ENCODE peak calls at places on chromosomes 16 and 17, in five cellular contexts. One of them, this sample, is unnamed.

GRCh38 chr17:50772251-50772650 is 4.9 kb upstream of the ANKRD40CL start:
- DNase-seq in tibial artery: no peak
- DNase-seq in spleen: peak; percentile 81
- DNase-seq in A673: no peak
- DNase-seq in HCT116: no peak
- DNase-seq in this sample: no peak

GRCh38 chr16:83307206-83307990 is 500.4 kb upstream of the HSBP1 start:
- DNase-seq in A673: no peak
- DNase-seq in spleen: no peak
- DNase-seq in HCT116: no peak
- DNase-seq in tibial artery: no peak
- DNase-seq in this sample: no peak

GRCh38 chr16:73354426-73354825 is 306.5 kb upstream of the ZFHX3 start:
- DNase-seq in tibial artery: no peak
- DNase-seq in spleen: no peak
- DNase-seq in HCT116: no peak
- DNase-seq in A673: no peak
- DNase-seq in this sample: no peak

GRCh38 chr17:66466933-66467367 is 164.5 kb downstream of the PRKCA start:
- DNase-seq in spleen: no peak
- DNase-seq in tibial artery: no peak
- DNase-seq in A673: peak; percentile 89
- DNase-seq in HCT116: peak; percentile 92
- DNase-seq in this sample: no peak

GRCh38 chr17:38867179-38867994 is 2.5 kb upstream of the LASP1 start:
- DNase-seq in spleen: no peak
- DNase-seq in HCT116: no peak
- DNase-seq in A673: peak; percentile 77
- DNase-seq in tibial artery: peak; percentile 65
- DNase-seq in this sample: no peak

GRCh38 chr17:29251969-29252866 is 5.6 kb downstream of the CRYBA1 start:
- DNase-seq in A673: peak; percentile 59
- DNase-seq in tibial artery: no peak
- DNase-seq in HCT116: no peak
- DNase-seq in spleen: no peak
- DNase-seq in this sample: no peak

GRCh38 chr17:7889166-7889584 is 586 bp downstream of the CHD3 start:
- DNase-seq in tibial artery: peak; percentile 97
- DNase-seq in HCT116: peak; percentile 74
- DNase-seq in A673: peak; percentile 89
- DNase-seq in spleen: peak; percentile 94
- DNase-seq in this sample: no peak

GRCh38 chr16:68995011-68995504 is 110.4 kb upstream of the HAS3 start:
- DNase-seq in HCT116: peak; percentile 80
- DNase-seq in tibial artery: no peak
- DNase-seq in A673: peak; percentile 70
- DNase-seq in spleen: no peak
- DNase-seq in this sample: no peak

GRCh38 chr17:876272-876671 is 94.1 kb downstream of the MRM3 start:
- DNase-seq in spleen: no peak
- DNase-seq in tibial artery: no peak
- DNase-seq in HCT116: no peak
- DNase-seq in A673: no peak
- DNase-seq in this sample: peak; percentile 56

GRCh38 chr17:82436601-82437324 is 13.8 kb downstream of the CYBC1 start:
- DNase-seq in HCT116: no peak
- DNase-seq in A673: no peak
- DNase-seq in spleen: peak; percentile 74
- DNase-seq in tibial artery: no peak
- DNase-seq in this sample: no peak

GRCh38 chr16:58492735-58493134 is 7.2 kb upstream of the NDRG4 start:
- DNase-seq in A673: no peak
- DNase-seq in spleen: peak; percentile 31
- DNase-seq in tibial artery: no peak
- DNase-seq in HCT116: no peak
- DNase-seq in this sample: no peak

GRCh38 chr16:4949986-4950385 is 8.1 kb upstream of the SEC14L5 start:
- DNase-seq in HCT116: no peak
- DNase-seq in spleen: no peak
- DNase-seq in A673: no peak
- DNase-seq in tibial artery: no peak
- DNase-seq in this sample: no peak

GRCh38 chr16:1645914-1646525 is 32.1 kb upstream of the JPT2 start:
- DNase-seq in HCT116: no peak
- DNase-seq in spleen: no peak
- DNase-seq in tibial artery: no peak
- DNase-seq in A673: peak; percentile 25
- DNase-seq in this sample: no peak

GRCh38 chr16:53654946-53655345 is 48.7 kb downstream of the RPGRIP1L start:
- DNase-seq in tibial artery: no peak
- DNase-seq in spleen: no peak
- DNase-seq in HCT116: no peak
- DNase-seq in A673: no peak
- DNase-seq in this sample: no peak

GRCh38 chr17:40751065-40751464 is 4.1 kb downstream of the KRT25 start:
- DNase-seq in tibial artery: no peak
- DNase-seq in A673: no peak
- DNase-seq in HCT116: no peak
- DNase-seq in spleen: no peak
- DNase-seq in this sample: no peak

GRCh38 chr16:55399911-55400310 is 75.9 kb downstream of the IRX6 start:
- DNase-seq in HCT116: no peak
- DNase-seq in tibial artery: no peak
- DNase-seq in A673: no peak
- DNase-seq in spleen: no peak
- DNase-seq in this sample: no peak

GRCh38 chr16:12627394-12627793 is 176.3 kb downstream of the CPPED1 start:
- DNase-seq in spleen: no peak
- DNase-seq in HCT116: no peak
- DNase-seq in tibial artery: no peak
- DNase-seq in A673: no peak
- DNase-seq in this sample: no peak

GRCh38 chr16:24208710-24209109 is 47.4 kb upstream of the CACNG3 start:
- DNase-seq in spleen: no peak
- DNase-seq in A673: peak; percentile 84
- DNase-seq in HCT116: no peak
- DNase-seq in tibial artery: no peak
- DNase-seq in this sample: no peak

GRCh38 chr16:83722501-83723183 is 85.1 kb upstream of the HSBP1 start:
- DNase-seq in spleen: no peak
- DNase-seq in HCT116: no peak
- DNase-seq in A673: no peak
- DNase-seq in tibial artery: no peak
- DNase-seq in this sample: no peak

GRCh38 chr16:895371-895770 is 75.4 kb downstream of the LMF1 start:
- DNase-seq in spleen: no peak
- DNase-seq in HCT116: no peak
- DNase-seq in tibial artery: no peak
- DNase-seq in A673: no peak
- DNase-seq in this sample: no peak

GRCh38 chr16:70416748-70417616 is 21.9 kb downstream of the ST3GAL2 start:
- DNase-seq in spleen: no peak
- DNase-seq in A673: no peak
- DNase-seq in tibial artery: no peak
- DNase-seq in HCT116: no peak
- DNase-seq in this sample: no peak

GRCh38 chr17:12856451-12856850 is 67.2 kb downstream of the ARHGAP44 start:
- DNase-seq in HCT116: no peak
- DNase-seq in A673: no peak
- DNase-seq in tibial artery: no peak
- DNase-seq in spleen: no peak
- DNase-seq in this sample: no peak

GRCh38 chr17:8859029-8859803 is 8.3 kb downstream of the PIK3R6 start:
- DNase-seq in A673: no peak
- DNase-seq in tibial artery: no peak
- DNase-seq in HCT116: no peak
- DNase-seq in spleen: no peak
- DNase-seq in this sample: no peak

DNA sequence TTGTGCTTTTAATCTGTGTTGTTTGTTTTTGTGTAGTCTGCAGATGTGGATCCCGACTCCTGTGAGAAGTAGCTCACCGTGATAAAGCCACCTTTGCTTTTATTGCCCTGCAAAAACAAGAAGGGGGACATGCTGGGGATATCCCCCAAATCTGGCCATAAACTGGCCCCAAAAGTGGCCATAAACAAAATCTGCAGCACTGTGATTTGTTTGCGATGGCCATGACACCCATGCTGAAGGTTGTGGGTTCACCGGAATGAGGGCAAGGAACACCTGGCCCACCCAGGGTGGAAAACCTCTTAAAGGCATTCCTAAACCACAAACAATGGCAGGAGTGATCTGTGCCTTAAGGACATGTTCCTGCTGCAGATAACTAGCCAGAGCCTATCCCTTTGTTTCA is 15.1 kb downstream of the AHSP start:
- DNase-seq in A673: no peak
- DNase-seq in tibial artery: no peak
- DNase-seq in spleen: no peak
- DNase-seq in HCT116: no peak
- DNase-seq in this sample: no peak
- H3K9me3 ChIP-seq in A673: no peaks in the 10 kb centered on the region
- H3K9me3 ChIP-seq in tibial artery: no peaks in the 10 kb centered on the region
- H3K9me3 ChIP-seq in spleen: peaks cover 28% of the 10 kb centered on the region
- H3K9me3 ChIP-seq in HCT116: no peaks in the 10 kb centered on the region
- H3K9me3 ChIP-seq in this sample: peaks cover 5% of the 10 kb centered on the region

GRCh38 chr17:73791121-73791520 is 146.9 kb upstream of the SDK2 start:
- DNase-seq in A673: no peak
- DNase-seq in tibial artery: no peak
- DNase-seq in HCT116: no peak
- DNase-seq in spleen: no peak
- DNase-seq in this sample: no peak
- H3K27ac ChIP-seq in A673: no peak overlapping the region
- H3K27ac ChIP-seq in tibial artery: no peak overlapping the region
- H3K27ac ChIP-seq in HCT116: no peak overlapping the region
- H3K27ac ChIP-seq in spleen: no peak overlapping the region
- H3K27ac ChIP-seq in this sample: no peak overlapping the region

GRCh38 chr16:3186946-3187690 is 886 bp upstream of the OR1F1 start:
- DNase-seq in spleen: no peak
- DNase-seq in HCT116: no peak
- DNase-seq in tibial artery: no peak
- DNase-seq in A673: no peak
- DNase-seq in this sample: no peak

GRCh38 chr16:3183445-3184139 is 4.4 kb upstream of the OR1F1 start:
- DNase-seq in spleen: peak; percentile 56
- DNase-seq in tibial artery: no peak
- DNase-seq in A673: no peak
- DNase-seq in HCT116: no peak
- DNase-seq in this sample: no peak

GRCh38 chr16:3180445-3180878 is 7.5 kb upstream of the OR1F1 start:
- DNase-seq in A673: peak; percentile 61
- DNase-seq in spleen: peak; percentile 36
- DNase-seq in HCT116: no peak
- DNase-seq in tibial artery: no peak
- DNase-seq in this sample: no peak

GRCh38 chr16:3179651-3180050 is 8.4 kb upstream of the OR1F1 start:
- DNase-seq in A673: no peak
- DNase-seq in HCT116: no peak
- DNase-seq in spleen: peak; percentile 23
- DNase-seq in tibial artery: no peak
- DNase-seq in this sample: no peak

GRCh38 chr16:3182608-3183444 is 5.2 kb upstream of the OR1F1 start:
- DNase-seq in A673: peak; percentile 88
- DNase-seq in tibial artery: no peak
- DNase-seq in spleen: peak; percentile 88
- DNase-seq in HCT116: no peak
- DNase-seq in this sample: peak; percentile 40
- H3K9me3 ChIP-seq in A673: no peaks in the 10 kb centered on the region
- H3K9me3 ChIP-seq in tibial artery: no peaks in the 10 kb centered on the region
- H3K9me3 ChIP-seq in spleen: no peaks in the 10 kb centered on the region
- H3K9me3 ChIP-seq in HCT116: no peaks in the 10 kb centered on the region
- H3K9me3 ChIP-seq in this sample: no peaks in the 10 kb centered on the region

GRCh38 chr17:71405101-71405500 is 715.7 kb upstream of the SOX9 start:
- DNase-seq in spleen: no peak
- DNase-seq in tibial artery: no peak
- DNase-seq in HCT116: no peak
- DNase-seq in A673: no peak
- DNase-seq in this sample: no peak
- H3K27ac ChIP-seq in spleen: no peak overlapping the region
- H3K27ac ChIP-seq in tibial artery: no peak overlapping the region
- H3K27ac ChIP-seq in HCT116: no peak overlapping the region
- H3K27ac ChIP-seq in A673: no peak overlapping the region
- H3K27ac ChIP-seq in this sample: no peak overlapping the region

GRCh38 chr16:88287219-88287618 is 95.5 kb upstream of the ZNF469 start:
- DNase-seq in spleen: no peak
- DNase-seq in A673: no peak
- DNase-seq in HCT116: peak; percentile 63
- DNase-seq in tibial artery: no peak
- DNase-seq in this sample: no peak

GRCh38 chr16:88284626-88285513 is 97.9 kb upstream of the ZNF469 start:
- DNase-seq in HCT116: no peak
- DNase-seq in spleen: no peak
- DNase-seq in tibial artery: no peak
- DNase-seq in A673: no peak
- DNase-seq in this sample: no peak

GRCh38 chr16:88284101-88284500 is 98.7 kb upstream of the ZNF469 start:
- DNase-seq in tibial artery: no peak
- DNase-seq in A673: no peak
- DNase-seq in HCT116: no peak
- DNase-seq in spleen: no peak
- DNase-seq in this sample: no peak

GRCh38 chr16:88286301-88286923 is 96.3 kb upstream of the ZNF469 start:
- DNase-seq in spleen: no peak
- DNase-seq in A673: no peak
- DNase-seq in HCT116: no peak
- DNase-seq in tibial artery: no peak
- DNase-seq in this sample: no peak

GRCh38 chr16:88285514-88285822 is 97.3 kb upstream of the ZNF469 start:
- DNase-seq in A673: no peak
- DNase-seq in spleen: no peak
- DNase-seq in tibial artery: no peak
- DNase-seq in HCT116: no peak
- DNase-seq in this sample: no peak
- H3K9me3 ChIP-seq in A673: peaks cover 12% of the 10 kb centered on the region
- H3K9me3 ChIP-seq in spleen: peaks cover 43% of the 10 kb centered on the region
- H3K9me3 ChIP-seq in tibial artery: no peaks in the 10 kb centered on the region
- H3K9me3 ChIP-seq in HCT116: peaks cover 5% of the 10 kb centered on the region
- H3K9me3 ChIP-seq in this sample: no peaks in the 10 kb centered on the region

GRCh38 chr17:44378171-44378705 is 11.2 kb downstream of the ITGA2B start:
- DNase-seq in HCT116: no peak
- DNase-seq in A673: no peak
- DNase-seq in tibial artery: no peak
- DNase-seq in spleen: no peak
- DNase-seq in this sample: no peak
- H3K27ac ChIP-seq in HCT116: no peak overlapping the region
- H3K27ac ChIP-seq in A673: no peak overlapping the region
- H3K27ac ChIP-seq in tibial artery: no peak overlapping the region
- H3K27ac ChIP-seq in spleen: no peak overlapping the region
- H3K27ac ChIP-seq in this sample: no peak overlapping the region

DNA sequence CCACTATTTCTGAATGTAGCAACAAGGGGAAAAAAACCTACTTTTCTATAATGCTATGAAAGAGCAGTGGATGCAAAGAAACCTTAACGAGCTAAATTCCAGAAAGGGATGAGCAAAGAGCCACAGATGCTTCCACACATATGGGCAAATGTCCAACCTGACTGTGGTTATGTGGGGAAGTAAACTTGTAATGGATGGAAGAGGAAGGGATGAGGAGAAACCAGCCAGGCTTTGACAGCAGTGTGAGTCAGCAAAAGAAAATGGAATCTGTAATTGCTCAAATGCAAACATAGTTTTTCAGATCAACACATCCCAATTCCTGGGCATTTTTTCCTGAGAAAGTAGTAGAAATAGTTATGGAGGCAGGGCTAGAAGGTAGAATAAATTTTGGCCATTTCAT is 204.8 kb upstream of the CPHXL start:
- DNase-seq in tibial artery: no peak
- DNase-seq in A673: no peak
- DNase-seq in spleen: no peak
- DNase-seq in HCT116: no peak
- DNase-seq in this sample: no peak
- H3K9me3 ChIP-seq in tibial artery: no peaks in the 10 kb centered on the region
- H3K9me3 ChIP-seq in A673: no peaks in the 10 kb centered on the region
- H3K9me3 ChIP-seq in spleen: peaks cover 18% of the 10 kb centered on the region
- H3K9me3 ChIP-seq in HCT116: no peaks in the 10 kb centered on the region
- H3K9me3 ChIP-seq in this sample: no peaks in the 10 kb centered on the region

This sample was measured in CD8-positive, alpha-beta memory T cell.